ENCODE peak calls at places on chromosomes 11 and 22, in seven cellular contexts. U is cerebellum; E is Calu3; R is stimulated activated CD4-positive, alpha-beta T cell treated with anti-CD3 and anti-CD28 coated beads, Interleukin-15, amount 100 ng/mL, for 24 hours; W is iPS-NIHi11; B is HT1080; Y is sciatic nerve. K is an unnamed sample.

GRCh38 chr11:13883042-13883441 is 79.5 kb upstream of the SPON1 start:
- DNase-seq in U (no peak), E (no peak), R (peak), W (no peak), B (no peak), Y (no peak), K (no peak)

GRCh38 chr22:39908737-39909136 is 7.9 kb downstream of the GRAP2 start:
- DNase-seq in U (no peak), E (no peak), R (peak), W (no peak), B (peak), Y (no peak), K (no peak)

GRCh38 chr11:69986421-69987229 is 91.5 kb upstream of the ANO1 start:
- DNase-seq in U (no peak), E (no peak), R (no peak), W (no peak), B (no peak), Y (no peak), K (no peak)

GRCh38 chr22:49709464-49709863 is 118.2 kb downstream of the BRD1 start:
- DNase-seq in U (no peak), E (no peak), R (no peak), W (no peak), B (no peak), Y (no peak), K (no peak)

GRCh38 chr11:119025099-119025473 is 5.6 kb downstream of the SLC37A4 start:
- DNase-seq in U (no peak), E (no peak), R (no peak), W (no peak), B (no peak), Y (no peak), K (no peak)

GRCh38 chr22:46580940-46581579 is 39.1 kb upstream of the GRAMD4 start:
- DNase-seq in U (no peak), E (no peak), R (no peak), W (no peak), B (no peak), Y (peak), K (no peak)

GRCh38 chr11:125987066-125987641 is 41.3 kb downstream of the VSIG10L2 start:
- DNase-seq in U (peak), E (no peak), R (no peak), W (no peak), B (no peak), Y (no peak), K (no peak)

GRCh38 chr11:131694526-131695424 is 324.4 kb downstream of the NTM start:
- DNase-seq in U (peak), E (peak), R (peak), W (peak), B (peak), Y (peak), K (no peak)

GRCh38 chr22:31120230-31120629 is 2.5 kb upstream of the INPP5J start:
- DNase-seq in U (no peak), E (no peak), R (no peak), W (no peak), B (no peak), Y (no peak), K (no peak)

GRCh38 chr11:75797116-75797515 is 17.9 kb upstream of the UVRAG start:
- DNase-seq in U (no peak), E (no peak), R (no peak), W (no peak), B (no peak), Y (no peak), K (no peak)

GRCh38 chr11:134660416-134660815 is 248.4 kb upstream of the B3GAT1 start:
- DNase-seq in U (no peak), E (no peak), R (no peak), W (no peak), B (no peak), Y (no peak), K (no peak)

GRCh38 chr22:40449676-40450035 is 79.3 kb downstream of the SGSM3 start:
- DNase-seq in U (peak), E (no peak), R (no peak), W (no peak), B (no peak), Y (no peak), K (peak)

GRCh38 chr22:49404576-49405199 is 423.0 kb downstream of the BRD1 start:
- DNase-seq in U (no peak), E (no peak), R (no peak), W (no peak), B (no peak), Y (peak), K (no peak)

GRCh38 chr22:31313366-31314147 is 21.3 kb upstream of the PIK3IP1 start:
- DNase-seq in U (peak), E (peak), R (peak), W (peak), B (peak), Y (peak), K (peak)

GRCh38 chr22:37626144-37626543 is 13.3 kb upstream of the SH3BP1 start:
- DNase-seq in U (no peak), E (no peak), R (no peak), W (no peak), B (no peak), Y (no peak), K (no peak)

GRCh38 chr11:25068451-25068850 is 571.6 kb downstream of the LUZP2 start:
- DNase-seq in U (no peak), E (no peak), R (no peak), W (no peak), B (no peak), Y (no peak), K (no peak)

GRCh38 chr11:116461789-116462188 is 311.0 kb downstream of the BUD13 start:
- DNase-seq in U (no peak), E (no peak), R (no peak), W (peak), B (no peak), Y (no peak), K (no peak)